ENCODE peak calls at places on chromosomes 16 and 17, in seven cellular contexts. One of them, this sample, is unnamed.

GRCh38 chr17:80937501-80938356 is 53.9 kb upstream of the CHMP6 start:
- DNase-seq in fibroblast of lung: no peak
- DNase-seq in IMR-90: no peak
- DNase-seq in suprapubic skin: no peak
- DNase-seq in progenitor cell of endocrine pancreas: no peak
- DNase-seq in foreskin fibroblast: no peak
- DNase-seq in pancreas: peak; percentile 33
- DNase-seq in this sample: no peak

GRCh38 chr17:61149862-61150362 is 249.7 kb upstream of the TBX2 start:
- DNase-seq in pancreas: no peak
- DNase-seq in progenitor cell of endocrine pancreas: no peak
- DNase-seq in foreskin fibroblast: no peak
- DNase-seq in IMR-90: no peak
- DNase-seq in fibroblast of lung: no peak
- DNase-seq in suprapubic skin: no peak
- DNase-seq in this sample: no peak

GRCh38 chr16:55444754-55445485 is 34.1 kb upstream of the MMP2 start:
- DNase-seq in foreskin fibroblast: no peak
- DNase-seq in progenitor cell of endocrine pancreas: no peak
- DNase-seq in fibroblast of lung: no peak
- DNase-seq in IMR-90: no peak
- DNase-seq in pancreas: no peak
- DNase-seq in suprapubic skin: no peak
- DNase-seq in this sample: no peak

GRCh38 chr17:67024736-67025135 is 19.6 kb upstream of the CACNG1 start:
- DNase-seq in suprapubic skin: no peak
- DNase-seq in fibroblast of lung: no peak
- DNase-seq in progenitor cell of endocrine pancreas: no peak
- DNase-seq in foreskin fibroblast: no peak
- DNase-seq in pancreas: no peak
- DNase-seq in IMR-90: no peak
- DNase-seq in this sample: no peak

GRCh38 chr17:38636054-38636453 is 30.3 kb upstream of the SRCIN1 start:
- DNase-seq in progenitor cell of endocrine pancreas: no peak
- DNase-seq in IMR-90: no peak
- DNase-seq in suprapubic skin: peak; percentile 44
- DNase-seq in foreskin fibroblast: no peak
- DNase-seq in fibroblast of lung: no peak
- DNase-seq in pancreas: no peak
- DNase-seq in this sample: no peak

GRCh38 chr16:85569615-85570212 is 43.4 kb upstream of the GSE1 start:
- DNase-seq in suprapubic skin: no peak
- DNase-seq in pancreas: no peak
- DNase-seq in progenitor cell of endocrine pancreas: no peak
- DNase-seq in fibroblast of lung: peak; percentile 56
- DNase-seq in IMR-90: peak; percentile 78
- DNase-seq in foreskin fibroblast: no peak
- DNase-seq in this sample: no peak

GRCh38 chr16:74954763-74955162 is 30.2 kb downstream of the WDR59 start:
- DNase-seq in fibroblast of lung: no peak
- DNase-seq in IMR-90: no peak
- DNase-seq in foreskin fibroblast: no peak
- DNase-seq in progenitor cell of endocrine pancreas: no peak
- DNase-seq in suprapubic skin: no peak
- DNase-seq in pancreas: no peak
- DNase-seq in this sample: no peak

GRCh38 chr16:27426423-27427408 is 24.7 kb downstream of the IL21R start:
- DNase-seq in IMR-90: peak; percentile 96
- DNase-seq in suprapubic skin: peak; percentile 74
- DNase-seq in progenitor cell of endocrine pancreas: peak; percentile 6
- DNase-seq in fibroblast of lung: peak; percentile 88
- DNase-seq in foreskin fibroblast: peak; percentile 86
- DNase-seq in pancreas: peak; percentile 44
- DNase-seq in this sample: peak; percentile 53

GRCh38 chr17:40303706-40304450 is 5.1 kb upstream of the RARA start:
- DNase-seq in fibroblast of lung: peak; percentile 57
- DNase-seq in IMR-90: peak; percentile 50
- DNase-seq in pancreas: no peak
- DNase-seq in suprapubic skin: peak; percentile 76
- DNase-seq in progenitor cell of endocrine pancreas: no peak
- DNase-seq in foreskin fibroblast: no peak
- DNase-seq in this sample: no peak

GRCh38 chr17:65243838-65244237 is 106.7 kb downstream of the RGS9 start:
- DNase-seq in pancreas: no peak
- DNase-seq in foreskin fibroblast: peak; percentile 34
- DNase-seq in fibroblast of lung: peak; percentile 36
- DNase-seq in suprapubic skin: no peak
- DNase-seq in progenitor cell of endocrine pancreas: no peak
- DNase-seq in IMR-90: peak; percentile 24
- DNase-seq in this sample: no peak

GRCh38 chr16:66293207-66293735 is 73.2 kb upstream of the CDH5 start:
- DNase-seq in IMR-90: no peak
- DNase-seq in progenitor cell of endocrine pancreas: no peak
- DNase-seq in pancreas: peak; percentile 19
- DNase-seq in fibroblast of lung: no peak
- DNase-seq in foreskin fibroblast: no peak
- DNase-seq in suprapubic skin: peak; percentile 59
- DNase-seq in this sample: no peak

GRCh38 chr17:7833011-7833794 is 814 bp upstream of the KDM6B start:
- DNase-seq in progenitor cell of endocrine pancreas: no peak
- DNase-seq in foreskin fibroblast: no peak
- DNase-seq in IMR-90: no peak
- DNase-seq in suprapubic skin: no peak
- DNase-seq in fibroblast of lung: no peak
- DNase-seq in pancreas: no peak
- DNase-seq in this sample: no peak

GRCh38 chr17:77779711-77780539 is 178.6 kb upstream of the TNRC6C start:
- DNase-seq in foreskin fibroblast: no peak
- DNase-seq in pancreas: no peak
- DNase-seq in IMR-90: no peak
- DNase-seq in fibroblast of lung: no peak
- DNase-seq in progenitor cell of endocrine pancreas: no peak
- DNase-seq in suprapubic skin: no peak
- DNase-seq in this sample: no peak

GRCh38 chr16:49799172-49799571 is 56.7 kb downstream of the ZNF423 start:
- DNase-seq in suprapubic skin: no peak
- DNase-seq in foreskin fibroblast: no peak
- DNase-seq in progenitor cell of endocrine pancreas: no peak
- DNase-seq in IMR-90: no peak
- DNase-seq in pancreas: no peak
- DNase-seq in fibroblast of lung: no peak
- DNase-seq in this sample: no peak

GRCh38 chr16:907819-908218 is 63.0 kb downstream of the LMF1 start:
- DNase-seq in foreskin fibroblast: no peak
- DNase-seq in IMR-90: no peak
- DNase-seq in suprapubic skin: no peak
- DNase-seq in progenitor cell of endocrine pancreas: no peak
- DNase-seq in fibroblast of lung: no peak
- DNase-seq in pancreas: no peak
- DNase-seq in this sample: no peak

GRCh38 chr16:55403464-55403863 is 75.5 kb upstream of the MMP2 start:
- DNase-seq in IMR-90: no peak
- DNase-seq in suprapubic skin: no peak
- DNase-seq in foreskin fibroblast: no peak
- DNase-seq in pancreas: no peak
- DNase-seq in fibroblast of lung: no peak
- DNase-seq in progenitor cell of endocrine pancreas: no peak
- DNase-seq in this sample: no peak

GRCh38 chr17:8109669-8110455 is 8.5 kb downstream of the ALOXE3 start:
- DNase-seq in pancreas: peak; percentile 94
- DNase-seq in IMR-90: no peak
- DNase-seq in fibroblast of lung: peak; percentile 14
- DNase-seq in suprapubic skin: no peak
- DNase-seq in progenitor cell of endocrine pancreas: peak; percentile 84
- DNase-seq in foreskin fibroblast: no peak
- DNase-seq in this sample: no peak

GRCh38 chr17:70242781-70243437 is 73.6 kb downstream of the KCNJ2 start:
- DNase-seq in IMR-90: no peak
- DNase-seq in fibroblast of lung: peak; percentile 54
- DNase-seq in pancreas: no peak
- DNase-seq in foreskin fibroblast: no peak
- DNase-seq in suprapubic skin: no peak
- DNase-seq in progenitor cell of endocrine pancreas: no peak
- DNase-seq in this sample: no peak

GRCh38 chr16:58507963-58508670 is 7.2 kb upstream of the SETD6 start:
- DNase-seq in foreskin fibroblast: no peak
- DNase-seq in IMR-90: no peak
- DNase-seq in suprapubic skin: peak; percentile 60
- DNase-seq in pancreas: peak; percentile 30
- DNase-seq in progenitor cell of endocrine pancreas: no peak
- DNase-seq in fibroblast of lung: no peak
- DNase-seq in this sample: no peak

GRCh38 chr16:16036359-16036792 is 87.0 kb downstream of the ABCC1 start:
- DNase-seq in IMR-90: no peak
- DNase-seq in foreskin fibroblast: no peak
- DNase-seq in suprapubic skin: no peak
- DNase-seq in progenitor cell of endocrine pancreas: no peak
- DNase-seq in pancreas: no peak
- DNase-seq in fibroblast of lung: no peak
- DNase-seq in this sample: no peak

GRCh38 chr16:14112539-14112856 is 41.4 kb downstream of the MRTFB start:
- DNase-seq in IMR-90: no peak
- DNase-seq in foreskin fibroblast: no peak
- DNase-seq in progenitor cell of endocrine pancreas: no peak
- DNase-seq in pancreas: no peak
- DNase-seq in suprapubic skin: no peak
- DNase-seq in fibroblast of lung: no peak
- DNase-seq in this sample: no peak
- TF ChIP-seq CTCF in IMR-90: no peak
- TF ChIP-seq CTCF in foreskin fibroblast: no peak
- TF ChIP-seq CTCF in progenitor cell of endocrine pancreas: no peak
- TF ChIP-seq CTCF in pancreas: no peak
- TF ChIP-seq CTCF in suprapubic skin: no peak
- TF ChIP-seq CTCF in fibroblast of lung: no peak
- TF ChIP-seq CTCF in this sample: no peak

DNA sequence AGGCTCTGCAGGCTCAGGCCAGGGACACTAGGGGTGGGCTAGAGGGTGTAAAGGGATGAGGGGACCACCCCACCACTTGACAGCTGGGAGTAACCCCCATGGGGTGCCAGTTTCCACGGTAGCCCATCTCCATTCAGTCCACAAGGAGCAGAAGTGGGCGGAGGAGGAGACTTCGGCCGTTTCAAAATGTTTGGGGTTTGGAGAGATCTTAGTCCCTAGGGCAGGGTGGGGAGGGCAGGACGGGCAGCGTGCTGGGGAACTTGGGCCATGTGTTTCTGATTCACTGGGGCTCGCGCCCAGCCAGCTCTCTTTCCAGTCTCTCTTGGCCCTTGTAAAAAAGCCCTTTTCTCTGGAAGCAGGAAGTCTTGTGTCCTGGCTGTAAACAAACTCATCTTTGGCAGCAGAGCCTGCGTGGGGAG is 8.3 kb downstream of the CYGB start:
- DNase-seq in fibroblast of lung: peak; percentile 98
- DNase-seq in IMR-90: peak; percentile 88
- DNase-seq in pancreas: no peak
- DNase-seq in progenitor cell of endocrine pancreas: no peak
- DNase-seq in suprapubic skin: peak; percentile 92
- DNase-seq in foreskin fibroblast: peak; percentile 93
- DNase-seq in this sample: peak; percentile 91
- TF ChIP-seq CTCF in fibroblast of lung: no peak
- TF ChIP-seq CTCF in IMR-90: no peak
- TF ChIP-seq CTCF in pancreas: no peak
- TF ChIP-seq CTCF in progenitor cell of endocrine pancreas: no peak
- TF ChIP-seq CTCF in suprapubic skin: no peak
- TF ChIP-seq CTCF in foreskin fibroblast: no peak
- TF ChIP-seq CTCF in this sample: no peak

DNA sequence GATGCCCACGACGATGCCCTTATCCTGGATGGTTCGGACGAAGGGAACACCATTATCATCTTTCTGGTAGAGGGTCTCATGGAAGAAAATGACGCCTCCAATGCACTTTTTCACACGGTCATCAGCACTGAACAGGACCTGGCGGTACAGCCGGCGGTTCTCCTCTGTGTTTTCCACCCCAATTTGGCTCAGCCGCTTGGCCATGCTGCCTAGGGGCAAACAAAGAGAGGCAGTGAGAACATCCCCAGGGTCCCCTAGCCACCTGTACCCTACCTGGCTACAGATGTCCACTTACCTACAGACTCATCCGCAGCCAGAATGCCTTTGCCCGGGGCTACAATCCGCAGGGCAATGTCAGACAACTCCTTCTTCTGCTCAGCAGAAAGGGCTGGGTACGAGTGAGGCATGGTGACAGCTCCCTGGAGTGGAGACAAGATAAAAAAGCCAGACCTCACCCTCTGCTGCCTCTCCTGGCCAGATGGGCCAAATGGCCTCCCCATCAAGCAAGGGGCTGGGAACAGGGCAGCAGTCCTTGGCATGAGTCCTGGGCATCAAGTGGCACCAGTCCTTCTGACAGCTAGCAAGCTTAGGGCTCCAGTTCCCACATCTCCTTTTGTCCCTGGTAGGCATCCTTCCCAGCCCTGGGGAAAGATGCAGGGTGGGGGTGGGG is 1.4 kb downstream of the ALDOC start:
- DNase-seq in foreskin fibroblast: no peak
- DNase-seq in IMR-90: no peak
- DNase-seq in pancreas: no peak
- DNase-seq in fibroblast of lung: no peak
- DNase-seq in suprapubic skin: no peak
- DNase-seq in progenitor cell of endocrine pancreas: no peak
- DNase-seq in this sample: no peak
- TF ChIP-seq CTCF in foreskin fibroblast: no peak
- TF ChIP-seq CTCF in IMR-90: peak; percentile 14
- TF ChIP-seq CTCF in pancreas: no peak
- TF ChIP-seq CTCF in fibroblast of lung: no peak
- TF ChIP-seq CTCF in suprapubic skin: no peak
- TF ChIP-seq CTCF in progenitor cell of endocrine pancreas: no peak
- TF ChIP-seq CTCF in this sample: no peak

GRCh38 chr17:48728232-48729231 is at the start of gene HOXB13:
- DNase-seq in suprapubic skin: no peak
- DNase-seq in IMR-90: peak; percentile 39
- DNase-seq in progenitor cell of endocrine pancreas: no peak
- DNase-seq in pancreas: no peak
- DNase-seq in fibroblast of lung: peak; percentile 24
- DNase-seq in foreskin fibroblast: peak; percentile 58
- DNase-seq in this sample: no peak
- TF ChIP-seq CTCF in suprapubic skin: no peak
- TF ChIP-seq CTCF in IMR-90: no peak
- TF ChIP-seq CTCF in progenitor cell of endocrine pancreas: no peak
- TF ChIP-seq CTCF in pancreas: no peak
- TF ChIP-seq CTCF in fibroblast of lung: no peak
- TF ChIP-seq CTCF in foreskin fibroblast: no peak
- TF ChIP-seq CTCF in this sample: no peak

This sample was measured in AG09319.